ENCODE peak calls at places on chromosome 16, in eight cellular contexts. V is SK-N-SH, H is heart left ventricle, S is ascending aorta, K is mammary epithelial cell, F is upper lobe of right lung, P is transverse colon, M is A549. J is an unnamed sample. For H3K4me1, the result is how much of the 10 kb centered on the place peaks cover.

GRCh38 chr16:29806641-29807425 is 504 bp downstream of the MAZ start:
- DNase-seq in V (peak), H (peak), S (no peak), K (peak), F (peak), P (peak), M (peak), J (peak)

GRCh38 chr16:31223044-31223443 is 6.1 kb upstream of the PYDC1 start:
- DNase-seq in V (no peak), H (no peak), S (no peak), K (no peak), F (no peak), P (no peak), M (no peak), J (no peak)

GRCh38 chr16:5042574-5043171 is 8.9 kb upstream of the NAGPA start:
- DNase-seq in V (no peak), H (no peak), S (no peak), K (peak), F (peak), P (no peak), M (no peak), J (no peak)

GRCh38 chr16:57608462-57609113 is 19.8 kb upstream of the ADGRG1 start:
- DNase-seq in V (no peak), H (peak), S (peak), K (no peak), F (no peak), P (no peak), M (no peak), J (no peak)

GRCh38 chr16:84983308-84983707 is 28.0 kb downstream of the ZDHHC7 start:
- DNase-seq in V (no peak), H (no peak), S (no peak), K (no peak), F (no peak), P (no peak), M (no peak), J (no peak)

GRCh38 chr16:79723583-79724168 is 123.1 kb upstream of the MAF start:
- DNase-seq in V (no peak), H (no peak), S (no peak), K (no peak), F (no peak), P (peak), M (no peak), J (peak)

GRCh38 chr16:55621771-55622170 is 34.0 kb upstream of the SLC6A2 start:
- DNase-seq in V (no peak), H (no peak), S (no peak), K (no peak), F (no peak), P (no peak), M (no peak), J (no peak)

GRCh38 chr16:84198401-84198800 is 7.4 kb downstream of the ADAD2 start:
- DNase-seq in V (no peak), H (no peak), S (no peak), K (peak), F (no peak), P (no peak), M (no peak), J (no peak)

GRCh38 chr16:85498607-85499006 is 114.5 kb upstream of the GSE1 start:
- DNase-seq in V (no peak), H (no peak), S (no peak), K (no peak), F (no peak), P (peak), M (no peak), J (no peak)

GRCh38 chr16:82628741-82629140 is 2.0 kb downstream of the CDH13 start:
- DNase-seq in V (no peak), H (no peak), S (no peak), K (no peak), F (no peak), P (no peak), M (no peak), J (no peak)

GRCh38 chr16:55297062-55297909 is 26.7 kb upstream of the IRX6 start:
- DNase-seq in V (no peak), H (no peak), S (no peak), K (peak), F (no peak), P (no peak), M (no peak), J (no peak)

GRCh38 chr16:64579712-64580111 is 542.2 kb downstream of the CDH11 start:
- DNase-seq in V (no peak), H (no peak), S (no peak), K (no peak), F (no peak), P (no peak), M (no peak), J (no peak)

GRCh38 chr16:28981517-28981916 is 3.3 kb upstream of the LAT start:
- DNase-seq in V (peak), H (no peak), S (no peak), K (no peak), F (no peak), P (no peak), M (peak), J (no peak)

GRCh38 chr16:84044108-84044488 is 1.5 kb upstream of the SLC38A8 start:
- DNase-seq in V (peak), H (no peak), S (no peak), K (no peak), F (no peak), P (no peak), M (peak), J (peak)

GRCh38 chr16:12398029-12398735 is 405.5 kb downstream of the CPPED1 start:
- DNase-seq in V (no peak), H (no peak), S (no peak), K (no peak), F (no peak), P (no peak), M (no peak), J (no peak)

GRCh38 chr16:23072769-23073549 is 76.3 kb downstream of the USP31 start:
- DNase-seq in V (peak), H (no peak), S (no peak), K (peak), F (no peak), P (no peak), M (peak), J (no peak)

GRCh38 chr16:47473794-47474193 is 12.7 kb downstream of the PHKB start:
- DNase-seq in V (no peak), H (no peak), S (no peak), K (no peak), F (no peak), P (no peak), M (no peak), J (no peak)

GRCh38 chr16:71499775-71500364 is 10.7 kb upstream of the ZNF19 start:
- DNase-seq in V (peak), H (peak), S (no peak), K (peak), F (no peak), P (peak), M (peak), J (no peak)

GRCh38 chr16:80366023-80366422 is 174.8 kb upstream of the DYNLRB2 start:
- DNase-seq in V (no peak), H (no peak), S (no peak), K (peak), F (no peak), P (no peak), M (no peak), J (no peak)

GRCh38 chr16:10362077-10362863 is 23.6 kb upstream of the ATF7IP2 start:
- DNase-seq in V (no peak), H (no peak), S (no peak), K (no peak), F (no peak), P (no peak), M (no peak), J (no peak)

GRCh38 chr16:3461120-3461519 is 17.6 kb downstream of the NAA60 start:
- DNase-seq in V (no peak), H (no peak), S (no peak), K (no peak), F (no peak), P (no peak), M (no peak), J (no peak)

GRCh38 chr16:79805621-79806020 is 205.1 kb upstream of the MAF start:
- DNase-seq in V (no peak), H (no peak), S (no peak), K (peak), F (no peak), P (no peak), M (no peak), J (no peak)

GRCh38 chr16:10558746-10559641 is 21.4 kb downstream of the EMP2 start:
- DNase-seq in V (no peak), H (peak), S (peak), K (peak), F (peak), P (peak), M (no peak), J (peak)

GRCh38 chr16:84603115-84603816 is 14.6 kb downstream of the COTL1 start:
- DNase-seq in V (no peak), H (peak), S (peak), K (peak), F (peak), P (peak), M (peak), J (peak)

GRCh38 chr16:79128706-79129105 is 471.8 kb downstream of the MAF start:
- DNase-seq in V (no peak), H (no peak), S (no peak), K (no peak), F (no peak), P (no peak), M (no peak), J (no peak)

GRCh38 chr16:81551141-81551808 is 106.7 kb downstream of the CMIP start:
- DNase-seq in V (peak), H (no peak), S (no peak), K (peak), F (peak), P (no peak), M (no peak), J (peak)

GRCh38 chr16:69930117-69930776 is 20.9 kb upstream of the CLEC18A start:
- DNase-seq in V (peak), H (peak), S (peak), K (peak), F (no peak), P (peak), M (peak), J (no peak)

GRCh38 chr16:85536073-85536410 is 77.1 kb upstream of the GSE1 start:
- DNase-seq in V (no peak), H (peak), S (no peak), K (no peak), F (no peak), P (no peak), M (no peak), J (peak)

GRCh38 chr16:4647661-4647965 is 23.0 kb downstream of the MGRN1 start:
- DNase-seq in V (no peak), H (no peak), S (no peak), K (no peak), F (no peak), P (no peak), M (no peak), J (no peak)

GRCh38 chr16:9183682-9184353 is 92.4 kb downstream of the HAPSTR1 start:
- DNase-seq in V (no peak), H (no peak), S (no peak), K (no peak), F (no peak), P (no peak), M (no peak), J (no peak)

GRCh38 chr16:50326835-50327465 is 41.8 kb downstream of the BRD7 start:
- DNase-seq in V (no peak), H (no peak), S (peak), K (peak), F (no peak), P (no peak), M (peak), J (no peak)

GRCh38 chr16:86505185-86505898 is 5.0 kb upstream of the FOXF1 start:
- DNase-seq in V (no peak), H (no peak), S (no peak), K (no peak), F (no peak), P (no peak), M (no peak), J (no peak)

GRCh38 chr16:8861563-8862308 is 7.1 kb downstream of the CARHSP1 start:
- DNase-seq in V (no peak), H (peak), S (no peak), K (no peak), F (no peak), P (no peak), M (no peak), J (peak)

GRCh38 chr16:65644821-65645220 is 523.0 kb upstream of the CDH11 start:
- DNase-seq in V (no peak), H (no peak), S (no peak), K (no peak), F (no peak), P (no peak), M (no peak), J (no peak)

GRCh38 chr16:14148569-14148968 is 77.5 kb downstream of the MRTFB start:
- DNase-seq in V (no peak), H (no peak), S (no peak), K (peak), F (no peak), P (no peak), M (peak), J (no peak)

GRCh38 chr16:79599256-79599836 is 1.2 kb downstream of the MAF start:
- DNase-seq in V (peak), H (peak), S (peak), K (peak), F (peak), P (no peak), M (peak), J (peak)

GRCh38 chr16:27566417-27566816 is 16.5 kb downstream of the KATNIP start:
- DNase-seq in V (no peak), H (no peak), S (no peak), K (no peak), F (no peak), P (peak), M (no peak), J (peak)
- H3K4me3 ChIP-seq in V (no peak), H (no peak), S (no peak), K (no peak), F (no peak), P (no peak), M (no peak), J (no peak)

GRCh38 chr16:73066321-73066926 is 18.5 kb upstream of the ZFHX3 start:
- DNase-seq in V (no peak), H (no peak), S (no peak), K (no peak), F (no peak), P (no peak), M (no peak), J (no peak)
- H3K4me1 ChIP-seq in V (under half), H (half or more), S (half or more), K (half or more), F (half or more), P (half or more), M (half or more), J (under half)

DNA sequence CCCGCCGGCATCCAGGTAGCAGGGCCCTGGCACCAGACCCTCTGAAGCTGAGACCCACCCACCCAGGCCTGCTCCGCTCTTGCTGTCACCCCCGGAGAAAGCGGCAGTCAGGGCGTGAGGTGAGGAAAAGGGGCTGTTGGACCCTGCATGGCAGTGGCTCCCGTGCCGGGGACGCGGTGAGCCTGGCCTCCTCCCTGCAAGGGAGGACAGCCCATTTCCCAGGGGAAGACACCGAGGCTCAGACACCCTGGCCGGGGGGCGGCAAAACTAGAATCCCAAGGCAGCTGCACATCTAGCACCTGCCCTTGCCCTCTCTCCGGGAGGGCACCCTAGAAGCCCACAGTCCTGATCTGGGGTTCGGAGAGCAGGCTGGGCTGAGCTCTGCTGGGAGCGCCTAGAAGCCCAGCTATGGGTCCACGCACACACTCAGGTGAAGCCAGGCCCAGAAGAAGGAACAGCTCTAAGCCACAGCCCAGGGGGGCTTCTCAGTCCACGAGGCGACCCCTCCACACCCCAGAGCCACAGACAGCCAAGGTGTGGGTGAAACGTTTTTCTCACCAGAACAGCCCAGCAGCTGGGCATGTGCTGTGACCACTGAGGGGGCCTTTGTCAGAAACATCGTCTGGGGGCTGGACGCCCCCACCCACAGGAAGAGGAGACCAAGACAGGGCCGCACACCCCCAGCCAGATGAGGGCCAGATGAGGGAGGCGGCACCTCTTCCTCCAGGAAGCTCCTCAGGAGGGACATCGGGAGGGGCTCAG is 22.4 kb downstream of the SLC7A5 start:
- DNase-seq in V (no peak), H (no peak), S (no peak), K (no peak), F (no peak), P (no peak), M (no peak), J (no peak)
- TF ChIP-seq CTCF in V (no peak), H (no peak), S (no peak), K (no peak), F (no peak), P (no peak), M (no peak), J (no peak)

GRCh38 chr16:88856122-88856827 is 472 bp downstream of the GALNS start:
- DNase-seq in V (no peak), H (peak), S (peak), K (no peak), F (peak), P (peak), M (no peak), J (peak)
- H3K4me3 ChIP-seq in V (peak), H (peak), S (peak), K (peak), F (peak), P (peak), M (peak), J (peak)

DNA sequence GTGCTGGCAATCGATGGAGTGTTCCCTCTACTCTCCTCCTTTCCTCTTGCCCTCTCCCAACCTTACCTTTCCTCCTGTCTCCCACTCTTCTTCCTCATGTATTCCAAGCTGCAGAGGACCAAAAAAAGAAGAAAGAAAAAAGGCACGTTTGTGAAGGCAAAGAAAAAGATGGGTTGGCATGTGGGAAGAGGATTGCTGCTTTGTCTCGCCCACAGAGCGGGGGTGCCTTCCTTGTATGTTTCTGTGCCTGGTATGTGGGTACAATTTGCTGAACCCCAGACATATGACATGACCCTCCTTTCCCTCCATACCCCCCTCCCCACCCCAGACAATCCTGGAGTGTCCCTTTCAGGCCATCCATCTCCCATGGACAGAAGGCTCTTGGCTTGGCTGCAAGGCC is 13.1 kb upstream of the CTCF start:
- DNase-seq in V (no peak), H (no peak), S (no peak), K (no peak), F (no peak), P (no peak), M (no peak), J (no peak)
- H3K4me1 ChIP-seq in V (under half), H (half or more), S (under half), K (under half), F (under half), P (under half), M (under half), J (under half)

GRCh38 chr16:24534634-24535033 is 4.7 kb upstream of the RBBP6 start:
- DNase-seq in V (no peak), H (no peak), S (no peak), K (peak), F (no peak), P (no peak), M (peak), J (no peak)

GRCh38 chr16:24537474-24538337 is 1.7 kb upstream of the RBBP6 start:
- DNase-seq in V (peak), H (no peak), S (no peak), K (no peak), F (no peak), P (no peak), M (peak), J (no peak)

GRCh38 chr16:24536671-24537070 is 2.7 kb upstream of the RBBP6 start:
- DNase-seq in V (no peak), H (no peak), S (no peak), K (no peak), F (no peak), P (no peak), M (no peak), J (no peak)

GRCh38 chr16:24538756-24539294 is 541 bp upstream of the RBBP6 start:
- DNase-seq in V (no peak), H (no peak), S (no peak), K (no peak), F (no peak), P (no peak), M (no peak), J (no peak)

GRCh38 chr16:24535827-24536226 is 3.5 kb upstream of the RBBP6 start:
- DNase-seq in V (no peak), H (no peak), S (no peak), K (no peak), F (no peak), P (no peak), M (no peak), J (no peak)
- TF ChIP-seq CTCF in V (no peak), H (no peak), S (no peak), K (peak), F (no peak), P (no peak), M (no peak), J (no peak)

DNA sequence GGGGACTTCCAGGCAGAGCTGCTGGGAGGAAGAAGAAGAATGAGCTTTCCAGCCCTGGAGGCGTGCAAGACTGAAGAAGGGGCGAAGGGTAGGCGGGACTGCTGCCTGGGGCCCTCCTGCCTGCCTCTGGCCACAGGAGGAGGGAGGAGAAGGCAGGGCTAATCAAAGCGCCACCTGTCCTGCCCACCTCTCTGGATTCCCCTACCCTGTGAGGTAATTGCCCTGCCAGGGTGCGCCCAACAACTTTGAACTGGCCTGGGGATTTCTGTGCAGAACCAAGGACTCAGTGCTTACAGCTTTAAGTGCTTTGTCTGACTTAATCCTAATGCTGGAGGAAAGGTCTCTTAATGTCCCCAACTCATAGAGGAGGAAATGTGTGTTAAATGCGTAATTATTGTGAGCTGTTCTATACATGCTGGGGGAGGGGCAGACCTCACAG is at the start of gene NOXO1:
- DNase-seq in V (no peak), H (no peak), S (no peak), K (peak), F (no peak), P (peak), M (no peak), J (peak)
- H3K4me3 ChIP-seq in V (no peak), H (no peak), S (no peak), K (no peak), F (peak), P (no peak), M (no peak), J (no peak)

GRCh38 chr16:25371342-25371741 is 113.7 kb upstream of the ZKSCAN2 start:
- DNase-seq in V (no peak), H (no peak), S (no peak), K (no peak), F (no peak), P (no peak), M (no peak), J (no peak)

GRCh38 chr16:25367773-25368172 is 110.1 kb upstream of the ZKSCAN2 start:
- DNase-seq in V (no peak), H (no peak), S (no peak), K (no peak), F (no peak), P (no peak), M (no peak), J (no peak)

DNA sequence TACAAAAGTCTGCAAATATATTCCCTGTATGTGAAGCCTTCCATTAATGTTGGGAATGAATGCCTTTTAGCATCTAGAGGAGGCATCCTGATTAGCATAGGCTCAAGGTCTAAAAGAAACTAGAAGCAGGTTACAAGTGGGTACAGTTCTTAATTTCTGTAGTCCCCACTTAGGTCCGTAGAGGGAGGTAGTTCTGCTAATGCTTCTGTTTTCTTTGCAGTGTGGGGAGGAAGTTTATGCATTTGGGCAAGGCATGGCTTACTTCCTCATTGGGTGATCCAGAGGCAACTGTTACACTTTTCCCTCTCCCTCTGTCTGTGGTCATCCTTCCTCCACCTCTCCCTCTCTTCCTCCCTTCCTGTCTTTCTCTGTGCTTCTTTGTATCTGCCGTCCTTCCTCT is 108.4 kb upstream of the ZKSCAN2 start:
- DNase-seq in V (no peak), H (no peak), S (no peak), K (no peak), F (no peak), P (no peak), M (no peak), J (no peak)
- H3K4me1 ChIP-seq in V (under half), H (under half), S (under half), K (under half), F (under half), P (under half), M (under half), J (under half)